ENCODE peak calls at places on chromosomes 6 and 20, in four cellular contexts. X, H, B and N are unnamed samples.

GRCh38 chr6:55963301-55963700 is 87.9 kb upstream of the BMP5 start:
- DNase-seq in X (no peak), H (no peak), B (no peak), N (no peak)

GRCh38 chr6:131049515-131050081 is 13.4 kb downstream of the EPB41L2 start:
- DNase-seq in X (no peak), H (no peak), B (no peak), N (no peak)

GRCh38 chr6:7544597-7544996 is 3.1 kb downstream of the DSP start:
- DNase-seq in X (no peak), H (no peak), B (no peak), N (no peak)

GRCh38 chr20:2005359-2005758 is 11.5 kb upstream of the PDYN start:
- DNase-seq in X (no peak), H (no peak), B (no peak), N (no peak)

GRCh38 chr20:53227523-53227922 is 255.4 kb downstream of the TSHZ2 start:
- DNase-seq in X (no peak), H (no peak), B (no peak), N (no peak)

GRCh38 chr6:121479486-121480098 is 44.1 kb downstream of the GJA1 start:
- DNase-seq in X (no peak), H (no peak), B (no peak), N (no peak)

GRCh38 chr20:25541676-25542075 is 43.7 kb downstream of the NINL start:
- DNase-seq in X (no peak), H (no peak), B (no peak), N (no peak)

GRCh38 chr20:57483287-57484050 is 41.5 kb downstream of the CTCFL start:
- DNase-seq in X (no peak), H (no peak), B (no peak), N (no peak)

GRCh38 chr20:62614085-62614960 is 28.0 kb upstream of the SLCO4A1 start:
- DNase-seq in X (no peak), H (no peak), B (no peak), N (no peak)

GRCh38 chr6:1838604-1839003 is 228.9 kb downstream of the FOXC1 start:
- DNase-seq in X (no peak), H (no peak), B (no peak), N (no peak)

GRCh38 chr6:73064261-73064660 is 161.0 kb downstream of the KHDC1L start:
- DNase-seq in X (no peak), H (no peak), B (no peak), N (no peak)

GRCh38 chr20:46767127-46767761 is 57.8 kb downstream of the SLC2A10 start:
- DNase-seq in X (peak; percentile 50), H (no peak), B (no peak), N (no peak)

GRCh38 chr6:38262609-38263008 is 377.1 kb downstream of the BTBD9 start:
- DNase-seq in X (no peak), H (no peak), B (no peak), N (no peak)

GRCh38 chr20:57562541-57563465 is 1.9 kb downstream of the PCK1 start:
- DNase-seq in X (no peak), H (no peak), B (no peak), N (no peak)

GRCh38 chr6:42260424-42260888 is 42.8 kb upstream of the MRPS10 start:
- DNase-seq in X (no peak), H (peak; percentile 47), B (no peak), N (no peak)

GRCh38 chr6:170035896-170036295 is 255.0 kb downstream of the DLL1 start:
- DNase-seq in X (peak; percentile 2), H (no peak), B (peak; percentile 10), N (no peak)

GRCh38 chr6:117275205-117275604 is 9.8 kb downstream of the VGLL2 start:
- DNase-seq in X (no peak), H (no peak), B (no peak), N (no peak)

GRCh38 chr6:2754911-2755310 is 4.2 kb upstream of the MYLK4 start:
- DNase-seq in X (no peak), H (no peak), B (no peak), N (no peak)

GRCh38 chr6:30223339-30223738 is 10.1 kb upstream of the TRIM26 start:
- DNase-seq in X (no peak), H (no peak), B (no peak), N (no peak)

GRCh38 chr20:23350855-23351838 is 556 bp downstream of the NXT1 start:
- DNase-seq in X (peak; percentile 41), H (peak; percentile 52), B (peak; percentile 71), N (no peak)

GRCh38 chr20:17940447-17940971 is 28.1 kb downstream of the SNX5 start:
- DNase-seq in X (no peak), H (no peak), B (no peak), N (no peak)

GRCh38 chr20:59428441-59429205 is 128.2 kb downstream of the EDN3 start:
- DNase-seq in X (no peak), H (no peak), B (no peak), N (no peak)
- TF ChIP-seq CTCF in X (no peak), H (no peak), B (no peak), N (no peak)

GRCh38 chr6:158910484-158911075 is 89.4 kb downstream of the RSPH3 start:
- DNase-seq in X (peak; percentile 57), H (no peak), B (peak; percentile 42), N (no peak)
- TF ChIP-seq POLR2A in X (no peak), H (no peak), B (no peak), N (no peak)

GRCh38 chr6:94463306-94463705 is 1043.9 kb upstream of the EPHA7 start:
- DNase-seq in X (no peak), H (no peak), B (no peak), N (no peak)
- TF ChIP-seq CTCF in X (no peak), H (no peak), B (no peak), N (no peak)

GRCh38 chr6:139500977-139501376 is 126.5 kb upstream of the CITED2 start:
- DNase-seq in X (no peak), H (no peak), B (no peak), N (no peak)
- TF ChIP-seq POLR2A in X (no peak), H (no peak), B (no peak), N (no peak)